ENCODE peak calls at places on chromosomes 3 and 15, in four cellular contexts. One of them, this sample, is unnamed. For H3K27me3 and H3K4me1, the result is how much of the 10 kb centered on the place peaks cover.

GRCh38 chr3:60048447-60048848 is 998.6 kb upstream of the CFAP20DC start:
- DNase-seq in esophagus muscularis mucosa: peak
- DNase-seq in hepatocyte: no peak
- DNase-seq in CD8-positive, alpha-beta T cell: no peak
- DNase-seq in this sample: no peak

GRCh38 chr15:34001536-34001935 is 33.2 kb downstream of the CHRM5 start:
- DNase-seq in esophagus muscularis mucosa: no peak
- DNase-seq in CD8-positive, alpha-beta T cell: no peak
- DNase-seq in hepatocyte: no peak
- DNase-seq in this sample: no peak

GRCh38 chr15:52392008-52392687 is 96.5 kb upstream of the MYO5C start:
- DNase-seq in hepatocyte: no peak
- DNase-seq in esophagus muscularis mucosa: no peak
- DNase-seq in CD8-positive, alpha-beta T cell: no peak
- DNase-seq in this sample: no peak

GRCh38 chr3:195583831-195584542 is at the start of gene APOD:
- DNase-seq in hepatocyte: peak
- DNase-seq in CD8-positive, alpha-beta T cell: no peak
- DNase-seq in esophagus muscularis mucosa: no peak
- DNase-seq in this sample: peak

GRCh38 chr3:166829896-166830295 is 550.2 kb downstream of the ZBBX start:
- DNase-seq in CD8-positive, alpha-beta T cell: no peak
- DNase-seq in hepatocyte: peak
- DNase-seq in esophagus muscularis mucosa: no peak
- DNase-seq in this sample: no peak

GRCh38 chr15:92541197-92542190 is 114.1 kb downstream of the FAM174B start:
- DNase-seq in esophagus muscularis mucosa: no peak
- DNase-seq in CD8-positive, alpha-beta T cell: no peak
- DNase-seq in hepatocyte: no peak
- DNase-seq in this sample: no peak

GRCh38 chr3:137760341-137761098 is 3.6 kb upstream of the SOX14 start:
- DNase-seq in CD8-positive, alpha-beta T cell: no peak
- DNase-seq in hepatocyte: no peak
- DNase-seq in esophagus muscularis mucosa: peak
- DNase-seq in this sample: no peak

GRCh38 chr3:8210752-8211405 is 290.7 kb upstream of the LMCD1 start:
- DNase-seq in CD8-positive, alpha-beta T cell: no peak
- DNase-seq in hepatocyte: no peak
- DNase-seq in esophagus muscularis mucosa: no peak
- DNase-seq in this sample: no peak

GRCh38 chr3:10169000-10169496 is 4.3 kb downstream of the IRAK2 start:
- DNase-seq in hepatocyte: no peak
- DNase-seq in esophagus muscularis mucosa: no peak
- DNase-seq in CD8-positive, alpha-beta T cell: no peak
- DNase-seq in this sample: no peak

GRCh38 chr15:78691167-78691872 is 50.3 kb upstream of the CHRNB4 start:
- DNase-seq in CD8-positive, alpha-beta T cell: no peak
- DNase-seq in esophagus muscularis mucosa: no peak
- DNase-seq in hepatocyte: no peak
- DNase-seq in this sample: no peak

GRCh38 chr3:71944482-71944881 is 159.5 kb upstream of the PROK2 start:
- DNase-seq in esophagus muscularis mucosa: no peak
- DNase-seq in hepatocyte: no peak
- DNase-seq in CD8-positive, alpha-beta T cell: no peak
- DNase-seq in this sample: no peak

GRCh38 chr3:71942432-71942831 is 157.5 kb upstream of the PROK2 start:
- DNase-seq in CD8-positive, alpha-beta T cell: no peak
- DNase-seq in hepatocyte: no peak
- DNase-seq in esophagus muscularis mucosa: no peak
- DNase-seq in this sample: no peak

GRCh38 chr3:71940523-71940922 is 155.6 kb upstream of the PROK2 start:
- DNase-seq in esophagus muscularis mucosa: no peak
- DNase-seq in CD8-positive, alpha-beta T cell: no peak
- DNase-seq in hepatocyte: no peak
- DNase-seq in this sample: no peak
- H3K27me3 ChIP-seq in esophagus muscularis mucosa: under half
- H3K27me3 ChIP-seq in CD8-positive, alpha-beta T cell: under half
- H3K27me3 ChIP-seq in hepatocyte: under half
- H3K27me3 ChIP-seq in this sample: under half

GRCh38 chr3:126212629-126213375 is 32.4 kb upstream of the ALDH1L1 start:
- DNase-seq in hepatocyte: peak
- DNase-seq in CD8-positive, alpha-beta T cell: no peak
- DNase-seq in esophagus muscularis mucosa: no peak
- DNase-seq in this sample: peak

GRCh38 chr3:126212250-126212628 is 31.9 kb upstream of the ALDH1L1 start:
- DNase-seq in CD8-positive, alpha-beta T cell: no peak
- DNase-seq in esophagus muscularis mucosa: no peak
- DNase-seq in hepatocyte: no peak
- DNase-seq in this sample: no peak

GRCh38 chr3:126211569-126211968 is 31.2 kb upstream of the ALDH1L1 start:
- DNase-seq in esophagus muscularis mucosa: no peak
- DNase-seq in hepatocyte: no peak
- DNase-seq in CD8-positive, alpha-beta T cell: no peak
- DNase-seq in this sample: no peak

GRCh38 chr3:126216416-126216815 is 36.0 kb upstream of the ALDH1L1 start:
- DNase-seq in hepatocyte: no peak
- DNase-seq in esophagus muscularis mucosa: no peak
- DNase-seq in CD8-positive, alpha-beta T cell: no peak
- DNase-seq in this sample: no peak

DNA sequence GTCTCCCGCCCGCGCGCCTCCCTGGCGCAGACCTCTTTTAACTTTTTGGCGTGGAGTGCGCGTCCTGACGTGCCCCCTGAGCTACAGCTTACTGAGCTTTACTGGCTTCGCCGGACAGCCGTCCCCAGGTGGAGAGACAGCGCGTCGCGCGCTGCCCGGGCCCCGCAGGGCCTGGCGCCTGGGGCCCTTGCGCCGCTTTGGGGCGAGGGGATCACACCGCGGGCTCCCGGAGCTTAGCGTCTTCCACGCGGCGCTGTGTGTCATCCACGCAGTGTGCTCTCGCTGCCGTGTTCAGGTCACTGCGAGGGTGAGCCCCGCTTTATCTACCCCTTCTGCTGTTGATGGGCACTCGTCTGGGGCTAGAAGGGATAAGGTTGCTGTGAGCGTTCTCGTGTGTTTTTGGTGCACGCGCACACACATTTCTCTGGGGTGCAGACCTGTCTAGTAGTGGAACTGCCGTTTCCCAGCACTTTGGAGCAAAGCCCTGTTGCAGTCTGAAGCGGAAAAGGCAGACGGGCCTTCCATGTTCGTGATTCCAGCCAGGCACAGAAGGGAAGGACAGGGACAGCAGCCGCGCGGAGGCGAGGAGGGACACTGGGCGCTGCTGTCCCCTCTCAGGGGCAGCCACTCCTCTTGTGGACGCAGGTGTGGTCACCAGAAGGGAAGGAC is 33.1 kb upstream of the ALDH1L1 start:
- DNase-seq in esophagus muscularis mucosa: no peak
- DNase-seq in hepatocyte: no peak
- DNase-seq in CD8-positive, alpha-beta T cell: no peak
- DNase-seq in this sample: peak
- H3K4me1 ChIP-seq in esophagus muscularis mucosa: under half
- H3K4me1 ChIP-seq in hepatocyte: under half
- H3K4me1 ChIP-seq in CD8-positive, alpha-beta T cell: under half
- H3K4me1 ChIP-seq in this sample: under half

GRCh38 chr3:174821477-174821876 is 37.7 kb upstream of the NAALADL2 start:
- DNase-seq in esophagus muscularis mucosa: no peak
- DNase-seq in hepatocyte: peak
- DNase-seq in CD8-positive, alpha-beta T cell: no peak
- DNase-seq in this sample: no peak
- TF ChIP-seq CTCF in esophagus muscularis mucosa: no peak
- TF ChIP-seq CTCF in hepatocyte: no peak
- TF ChIP-seq CTCF in CD8-positive, alpha-beta T cell: no peak
- TF ChIP-seq CTCF in this sample: no peak

GRCh38 chr3:11431319-11431718 is 159.1 kb downstream of the ATG7 start:
- DNase-seq in hepatocyte: no peak
- DNase-seq in esophagus muscularis mucosa: no peak
- DNase-seq in CD8-positive, alpha-beta T cell: no peak
- DNase-seq in this sample: no peak
- H3K27me3 ChIP-seq in hepatocyte: under half
- H3K27me3 ChIP-seq in esophagus muscularis mucosa: under half
- H3K27me3 ChIP-seq in CD8-positive, alpha-beta T cell: under half
- H3K27me3 ChIP-seq in this sample: under half

GRCh38 chr15:66723826-66724731 is 22.0 kb downstream of the SMAD6 start:
- DNase-seq in CD8-positive, alpha-beta T cell: no peak
- DNase-seq in hepatocyte: no peak
- DNase-seq in esophagus muscularis mucosa: no peak
- DNase-seq in this sample: no peak
- H3K4me1 ChIP-seq in CD8-positive, alpha-beta T cell: under half
- H3K4me1 ChIP-seq in hepatocyte: half or more
- H3K4me1 ChIP-seq in esophagus muscularis mucosa: under half
- H3K4me1 ChIP-seq in this sample: under half

GRCh38 chr3:16319307-16319706 is 54.3 kb downstream of the OXNAD1 start:
- DNase-seq in hepatocyte: no peak
- DNase-seq in CD8-positive, alpha-beta T cell: peak
- DNase-seq in esophagus muscularis mucosa: no peak
- DNase-seq in this sample: peak
- TF ChIP-seq CTCF in hepatocyte: peak
- TF ChIP-seq CTCF in CD8-positive, alpha-beta T cell: peak
- TF ChIP-seq CTCF in esophagus muscularis mucosa: peak
- TF ChIP-seq CTCF in this sample: peak

GRCh38 chr3:198076722-198077308 is 116.8 kb downstream of the LMLN start:
- DNase-seq in esophagus muscularis mucosa: no peak
- DNase-seq in CD8-positive, alpha-beta T cell: no peak
- DNase-seq in hepatocyte: no peak
- DNase-seq in this sample: no peak
- H3K27me3 ChIP-seq in esophagus muscularis mucosa: half or more
- H3K27me3 ChIP-seq in CD8-positive, alpha-beta T cell: under half
- H3K27me3 ChIP-seq in hepatocyte: half or more
- H3K27me3 ChIP-seq in this sample: under half

This sample was measured in testis.